ENCODE peak calls at places on chromosomes 16 and 17, in six cellular contexts. One of them, this sample, is unnamed.

GRCh38 chr17:31487648-31488263 is 96.3 kb downstream of the RAB11FIP4 start:
- DNase-seq in DND-41: peak; percentile 58
- DNase-seq in GM23338: peak; percentile 96
- DNase-seq in fibroblast of lung: peak; percentile 42
- DNase-seq in A673: peak; percentile 71
- DNase-seq in hepatocyte: peak; percentile 98
- DNase-seq in this sample: peak; percentile 94

GRCh38 chr17:8606415-8606814 is 24.1 kb downstream of the MYH10 start:
- DNase-seq in DND-41: no peak
- DNase-seq in GM23338: no peak
- DNase-seq in fibroblast of lung: no peak
- DNase-seq in A673: peak; percentile 42
- DNase-seq in hepatocyte: peak; percentile 16
- DNase-seq in this sample: no peak

GRCh38 chr16:89693931-89694783 is 7.3 kb downstream of the SPATA2L start:
- DNase-seq in DND-41: no peak
- DNase-seq in GM23338: no peak
- DNase-seq in fibroblast of lung: no peak
- DNase-seq in A673: no peak
- DNase-seq in hepatocyte: no peak
- DNase-seq in this sample: no peak

GRCh38 chr17:16585796-16586195 is 16.8 kb upstream of the ZNF287 start:
- DNase-seq in DND-41: no peak
- DNase-seq in GM23338: no peak
- DNase-seq in fibroblast of lung: no peak
- DNase-seq in A673: no peak
- DNase-seq in hepatocyte: no peak
- DNase-seq in this sample: no peak

GRCh38 chr16:69534720-69535119 is 31.0 kb upstream of the NFAT5 start:
- DNase-seq in DND-41: no peak
- DNase-seq in GM23338: no peak
- DNase-seq in fibroblast of lung: no peak
- DNase-seq in A673: no peak
- DNase-seq in hepatocyte: no peak
- DNase-seq in this sample: no peak

GRCh38 chr17:65532491-65532890 is 29.0 kb downstream of the AXIN2 start:
- DNase-seq in DND-41: no peak
- DNase-seq in GM23338: no peak
- DNase-seq in fibroblast of lung: no peak
- DNase-seq in A673: no peak
- DNase-seq in hepatocyte: no peak
- DNase-seq in this sample: no peak

GRCh38 chr16:67662653-67663010 is 1.9 kb downstream of the PARD6A start:
- DNase-seq in DND-41: no peak
- DNase-seq in GM23338: no peak
- DNase-seq in fibroblast of lung: no peak
- DNase-seq in A673: no peak
- DNase-seq in hepatocyte: no peak
- DNase-seq in this sample: no peak

GRCh38 chr16:83532634-83533033 is 275.1 kb upstream of the HSBP1 start:
- DNase-seq in DND-41: no peak
- DNase-seq in GM23338: no peak
- DNase-seq in fibroblast of lung: no peak
- DNase-seq in A673: no peak
- DNase-seq in hepatocyte: no peak
- DNase-seq in this sample: no peak

GRCh38 chr17:1110524-1110843 is 69.3 kb downstream of the ABR start:
- DNase-seq in DND-41: no peak
- DNase-seq in GM23338: no peak
- DNase-seq in fibroblast of lung: no peak
- DNase-seq in A673: no peak
- DNase-seq in hepatocyte: no peak
- DNase-seq in this sample: no peak

GRCh38 chr17:42484304-42484703 is 25.6 kb downstream of the ATP6V0A1 start:
- DNase-seq in DND-41: peak; percentile 92
- DNase-seq in GM23338: no peak
- DNase-seq in fibroblast of lung: no peak
- DNase-seq in A673: no peak
- DNase-seq in hepatocyte: no peak
- DNase-seq in this sample: no peak

GRCh38 chr17:16215002-16215272 is 397 bp downstream of the NCOR1 start:
- DNase-seq in DND-41: peak; percentile 41
- DNase-seq in GM23338: peak; percentile 69
- DNase-seq in fibroblast of lung: peak; percentile 40
- DNase-seq in A673: peak; percentile 42
- DNase-seq in hepatocyte: peak; percentile 61
- DNase-seq in this sample: no peak

GRCh38 chr17:82851381-82851780 is 11.6 kb upstream of the ZNF750 start:
- DNase-seq in DND-41: no peak
- DNase-seq in GM23338: no peak
- DNase-seq in fibroblast of lung: no peak
- DNase-seq in A673: no peak
- DNase-seq in hepatocyte: no peak
- DNase-seq in this sample: no peak

GRCh38 chr17:65058615-65059014 is 2.1 kb upstream of the GNA13 start:
- DNase-seq in DND-41: no peak
- DNase-seq in GM23338: no peak
- DNase-seq in fibroblast of lung: no peak
- DNase-seq in A673: no peak
- DNase-seq in hepatocyte: no peak
- DNase-seq in this sample: peak; percentile 88

GRCh38 chr17:956905-957304 is 22.7 kb downstream of the NXN start:
- DNase-seq in DND-41: no peak
- DNase-seq in GM23338: no peak
- DNase-seq in fibroblast of lung: peak; percentile 51
- DNase-seq in A673: no peak
- DNase-seq in hepatocyte: peak; percentile 69
- DNase-seq in this sample: peak; percentile 79

GRCh38 chr17:229130-229944 is 47.9 kb upstream of the DOC2B start:
- DNase-seq in DND-41: no peak
- DNase-seq in GM23338: no peak
- DNase-seq in fibroblast of lung: peak; percentile 29
- DNase-seq in A673: no peak
- DNase-seq in hepatocyte: no peak
- DNase-seq in this sample: no peak

GRCh38 chr17:17401271-17401781 is 75.5 kb upstream of the MED9 start:
- DNase-seq in DND-41: no peak
- DNase-seq in GM23338: peak; percentile 80
- DNase-seq in fibroblast of lung: peak; percentile 43
- DNase-seq in A673: peak; percentile 30
- DNase-seq in hepatocyte: no peak
- DNase-seq in this sample: peak; percentile 4

GRCh38 chr16:10305912-10306311 is 79.9 kb upstream of the ATF7IP2 start:
- DNase-seq in DND-41: no peak
- DNase-seq in GM23338: no peak
- DNase-seq in fibroblast of lung: no peak
- DNase-seq in A673: no peak
- DNase-seq in hepatocyte: no peak
- DNase-seq in this sample: no peak

GRCh38 chr17:35164716-35165115 is 17.1 kb downstream of the UNC45B start:
- DNase-seq in DND-41: no peak
- DNase-seq in GM23338: no peak
- DNase-seq in fibroblast of lung: no peak
- DNase-seq in A673: no peak
- DNase-seq in hepatocyte: no peak
- DNase-seq in this sample: no peak

GRCh38 chr16:1098266-1098991 is 2.4 kb upstream of the C1QTNF8 start:
- DNase-seq in DND-41: no peak
- DNase-seq in GM23338: no peak
- DNase-seq in fibroblast of lung: no peak
- DNase-seq in A673: no peak
- DNase-seq in hepatocyte: no peak
- DNase-seq in this sample: no peak

GRCh38 chr17:45574376-45574775 is 83.9 kb upstream of the PLEKHM1 start:
- DNase-seq in DND-41: no peak
- DNase-seq in GM23338: no peak
- DNase-seq in fibroblast of lung: peak; percentile 64
- DNase-seq in A673: no peak
- DNase-seq in hepatocyte: peak; percentile 4
- DNase-seq in this sample: no peak

GRCh38 chr16:19522369-19523159 is 666 bp upstream of the GDE1 start:
- DNase-seq in DND-41: no peak
- DNase-seq in GM23338: peak; percentile 3
- DNase-seq in fibroblast of lung: no peak
- DNase-seq in A673: no peak
- DNase-seq in hepatocyte: no peak
- DNase-seq in this sample: no peak

GRCh38 chr16:4376126-4376819 is 4.6 kb downstream of the VASN start:
- DNase-seq in DND-41: no peak
- DNase-seq in GM23338: no peak
- DNase-seq in fibroblast of lung: peak; percentile 87
- DNase-seq in A673: no peak
- DNase-seq in hepatocyte: peak; percentile 56
- DNase-seq in this sample: no peak

GRCh38 chr17:1779571-1780074 is 17.8 kb downstream of the SERPINF1 start:
- DNase-seq in DND-41: no peak
- DNase-seq in GM23338: no peak
- DNase-seq in fibroblast of lung: peak; percentile 94
- DNase-seq in A673: peak; percentile 90
- DNase-seq in hepatocyte: peak; percentile 87
- DNase-seq in this sample: peak; percentile 85

GRCh38 chr17:82889496-82890338 is 49.9 kb upstream of the ZNF750 start:
- DNase-seq in DND-41: no peak
- DNase-seq in GM23338: no peak
- DNase-seq in fibroblast of lung: no peak
- DNase-seq in A673: no peak
- DNase-seq in hepatocyte: peak; percentile 66
- DNase-seq in this sample: peak; percentile 87

GRCh38 chr17:79088266-79088996 is 13.8 kb downstream of the ENGASE start:
- DNase-seq in DND-41: no peak
- DNase-seq in GM23338: no peak
- DNase-seq in fibroblast of lung: no peak
- DNase-seq in A673: no peak
- DNase-seq in hepatocyte: no peak
- DNase-seq in this sample: no peak

GRCh38 chr17:37358098-37358829 is 17.5 kb upstream of the C17orf78 start:
- DNase-seq in DND-41: peak; percentile 65
- DNase-seq in GM23338: peak; percentile 94
- DNase-seq in fibroblast of lung: peak; percentile 70
- DNase-seq in A673: peak; percentile 56
- DNase-seq in hepatocyte: peak; percentile 80
- DNase-seq in this sample: peak; percentile 56

GRCh38 chr16:58507963-58508670 is 7.2 kb upstream of the SETD6 start:
- DNase-seq in DND-41: no peak
- DNase-seq in GM23338: no peak
- DNase-seq in fibroblast of lung: no peak
- DNase-seq in A673: no peak
- DNase-seq in hepatocyte: no peak
- DNase-seq in this sample: no peak

GRCh38 chr17:17497065-17497844 is 1.1 kb upstream of the RASD1 start:
- DNase-seq in DND-41: no peak
- DNase-seq in GM23338: no peak
- DNase-seq in fibroblast of lung: peak; percentile 20
- DNase-seq in A673: no peak
- DNase-seq in hepatocyte: no peak
- DNase-seq in this sample: no peak

DNA sequence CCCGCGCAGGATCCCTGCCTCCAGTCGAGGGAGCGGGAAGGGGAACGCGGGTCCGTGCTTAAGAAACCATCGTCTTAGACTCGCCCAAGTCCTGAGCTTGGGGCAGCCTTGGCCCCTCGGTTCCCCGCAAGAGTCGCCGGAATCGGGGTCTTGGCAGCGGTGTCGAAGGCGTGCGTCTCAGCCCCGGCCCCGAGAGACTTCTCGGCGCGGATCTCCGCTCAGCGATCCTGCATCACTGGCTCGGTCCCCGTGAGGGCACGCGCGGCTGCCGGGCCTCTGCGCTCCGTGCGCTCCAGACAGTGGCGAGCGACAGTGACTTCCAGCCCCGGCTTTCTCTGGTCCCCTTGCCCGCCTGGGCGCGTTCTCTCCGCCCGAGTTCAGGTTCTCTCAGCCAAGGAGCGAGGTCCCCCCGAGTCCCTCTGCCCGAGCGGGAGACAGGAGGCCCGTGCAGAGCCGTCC is 383 bp downstream of the HS3ST3A1 start:
- DNase-seq in DND-41: no peak
- DNase-seq in GM23338: peak; percentile 48
- DNase-seq in fibroblast of lung: no peak
- DNase-seq in A673: no peak
- DNase-seq in hepatocyte: peak; percentile 45
- DNase-seq in this sample: no peak
- TF ChIP-seq EZH2 in DND-41: no peak
- TF ChIP-seq EZH2 in GM23338: no peak
- TF ChIP-seq EZH2 in fibroblast of lung: no peak
- TF ChIP-seq EZH2 in A673: no peak
- TF ChIP-seq EZH2 in hepatocyte: no peak
- TF ChIP-seq EZH2 in this sample: no peak

GRCh38 chr16:52368899-52369298 is 178.0 kb downstream of the TOX3 start:
- DNase-seq in DND-41: no peak
- DNase-seq in GM23338: no peak
- DNase-seq in fibroblast of lung: no peak
- DNase-seq in A673: no peak
- DNase-seq in hepatocyte: peak; percentile 9
- DNase-seq in this sample: no peak

GRCh38 chr16:52363082-52363481 is 183.9 kb downstream of the TOX3 start:
- DNase-seq in DND-41: no peak
- DNase-seq in GM23338: no peak
- DNase-seq in fibroblast of lung: no peak
- DNase-seq in A673: peak; percentile 52
- DNase-seq in hepatocyte: no peak
- DNase-seq in this sample: no peak

GRCh38 chr16:52366997-52367396 is 179.9 kb downstream of the TOX3 start:
- DNase-seq in DND-41: no peak
- DNase-seq in GM23338: no peak
- DNase-seq in fibroblast of lung: no peak
- DNase-seq in A673: no peak
- DNase-seq in hepatocyte: no peak
- DNase-seq in this sample: no peak

DNA sequence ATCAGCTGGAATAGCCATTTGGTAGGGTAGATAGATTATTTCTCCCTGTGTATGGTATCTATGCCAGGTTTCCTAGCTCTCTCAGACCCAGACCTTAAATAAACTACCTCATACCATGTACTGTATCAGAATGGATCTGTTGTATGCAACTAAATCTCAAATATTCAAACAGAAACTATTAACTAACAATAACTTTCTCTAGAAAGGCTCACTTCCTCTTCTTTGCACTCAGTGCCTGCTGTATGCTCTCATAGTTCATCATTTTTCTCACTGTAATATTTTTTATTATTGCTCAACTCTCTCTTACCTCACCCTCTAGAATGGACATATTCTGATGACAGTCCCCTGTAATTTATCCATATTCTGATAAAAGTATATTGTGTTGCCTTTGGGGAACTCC is 182.4 kb downstream of the TOX3 start:
- DNase-seq in DND-41: no peak
- DNase-seq in GM23338: no peak
- DNase-seq in fibroblast of lung: no peak
- DNase-seq in A673: no peak
- DNase-seq in hepatocyte: no peak
- DNase-seq in this sample: no peak
- H3K4me1 ChIP-seq in DND-41: no peaks in the 10 kb centered on the region
- H3K4me1 ChIP-seq in GM23338: no peaks in the 10 kb centered on the region
- H3K4me1 ChIP-seq in fibroblast of lung: no peaks in the 10 kb centered on the region
- H3K4me1 ChIP-seq in A673: no peaks in the 10 kb centered on the region
- H3K4me1 ChIP-seq in hepatocyte: no peaks in the 10 kb centered on the region
- H3K4me1 ChIP-seq in this sample: no peaks in the 10 kb centered on the region

GRCh38 chr17:74729866-74730265 is 7.2 kb upstream of the RAB37 start:
- DNase-seq in DND-41: no peak
- DNase-seq in GM23338: no peak
- DNase-seq in fibroblast of lung: no peak
- DNase-seq in A673: no peak
- DNase-seq in hepatocyte: no peak
- DNase-seq in this sample: no peak
- TF ChIP-seq EZH2 in DND-41: no peak
- TF ChIP-seq EZH2 in GM23338: no peak
- TF ChIP-seq EZH2 in fibroblast of lung: no peak
- TF ChIP-seq EZH2 in A673: no peak
- TF ChIP-seq EZH2 in hepatocyte: no peak
- TF ChIP-seq EZH2 in this sample: no peak

GRCh38 chr17:61398721-61399130 is 917 bp upstream of the TBX2 start:
- DNase-seq in DND-41: no peak
- DNase-seq in GM23338: no peak
- DNase-seq in fibroblast of lung: no peak
- DNase-seq in A673: no peak
- DNase-seq in hepatocyte: no peak
- DNase-seq in this sample: no peak
- H3K4me1 ChIP-seq in DND-41: no peaks in the 10 kb centered on the region
- H3K4me1 ChIP-seq in GM23338: peaks cover 15% of the 10 kb centered on the region
- H3K4me1 ChIP-seq in fibroblast of lung: peaks cover 12% of the 10 kb centered on the region
- H3K4me1 ChIP-seq in A673: peaks cover 27% of the 10 kb centered on the region
- H3K4me1 ChIP-seq in hepatocyte: peaks cover 13% of the 10 kb centered on the region
- H3K4me1 ChIP-seq in this sample: peaks cover 6% of the 10 kb centered on the region